ENCODE peak calls at places on chromosome 18, in ten cellular contexts. H, Q, L, X, R, F, B, E, M and P are unnamed samples.

GRCh38 chr18:331231-331771 is 63.5 kb upstream of the THOC1 start:
- DNase-seq in E (no peak), M (no peak), X (peak), F (no peak), Q (peak), R (no peak), L (no peak), H (no peak), B (no peak), P (no peak)

GRCh38 chr18:51437280-51438271 is 240.1 kb upstream of the MEX3C start:
- DNase-seq in E (no peak), L (no peak), F (no peak), M (no peak), H (no peak), Q (no peak), X (no peak), B (no peak), R (no peak), P (no peak)

GRCh38 chr18:48902856-48903601 is 47.7 kb downstream of the SMAD7 start:
- DNase-seq in B (no peak), H (peak), R (peak), E (peak), F (peak), L (no peak), M (peak), Q (no peak), X (peak), P (peak)

GRCh38 chr18:34709631-34710429 is at the start of gene DTNA:
- DNase-seq in M (peak), B (no peak), R (no peak), E (no peak), L (peak), F (peak), H (peak), Q (peak), X (peak), P (peak)

GRCh38 chr18:27954226-27954625 is 222.7 kb downstream of the CDH2 start:
- DNase-seq in Q (peak), M (peak), F (peak), B (no peak), R (no peak), L (peak), H (peak), X (peak), E (no peak), P (no peak)

GRCh38 chr18:70494524-70494923 is 205.7 kb downstream of the SOCS6 start:
- DNase-seq in Q (no peak), F (no peak), H (no peak), X (no peak), B (no peak), R (no peak), L (no peak), M (no peak), E (no peak), P (no peak)

GRCh38 chr18:74806073-74806472 is 208.4 kb downstream of the ZNF407 start:
- DNase-seq in H (no peak), F (no peak), R (no peak), Q (no peak), B (no peak), L (no peak), E (no peak), M (no peak), X (no peak), P (no peak)

GRCh38 chr18:78883501-78883900 is 96.1 kb upstream of the SALL3 start:
- DNase-seq in L (no peak), E (no peak), M (no peak), H (no peak), R (no peak), F (no peak), Q (no peak), B (no peak), X (no peak), P (no peak)

GRCh38 chr18:23487738-23488625 is 15.3 kb upstream of the RMC1 start:
- DNase-seq in L (no peak), H (no peak), X (peak), F (peak), B (no peak), M (no peak), E (no peak), R (no peak), Q (no peak), P (peak)

GRCh38 chr18:25516121-25516520 is 164.2 kb upstream of the ZNF521 start:
- DNase-seq in Q (no peak), H (no peak), L (no peak), F (no peak), B (no peak), E (no peak), R (no peak), M (no peak), X (no peak), P (peak)

GRCh38 chr18:75898666-75899065 is 471.2 kb upstream of the SMIM21 start:
- DNase-seq in F (no peak), E (no peak), L (no peak), B (no peak), M (no peak), Q (no peak), R (no peak), X (no peak), H (no peak), P (no peak)

GRCh38 chr18:63440219-63440618 is 17.9 kb upstream of the VPS4B start:
- DNase-seq in H (peak), F (peak), Q (no peak), M (peak), R (peak), X (peak), L (no peak), B (no peak), E (peak), P (no peak)

GRCh38 chr18:72868666-72869661 is 1.2 kb upstream of the NETO1 start:
- DNase-seq in E (no peak), F (no peak), H (no peak), X (peak), L (peak), R (no peak), M (no peak), Q (no peak), B (no peak), P (no peak)

GRCh38 chr18:46630160-46630559 is 26.9 kb downstream of the LOXHD1 start:
- DNase-seq in B (no peak), E (no peak), M (peak), Q (peak), X (peak), H (no peak), R (no peak), L (no peak), F (no peak), P (no peak)

GRCh38 chr18:80200171-80200931 is 47.0 kb downstream of the PARD6G start:
- DNase-seq in R (no peak), Q (peak), F (no peak), L (no peak), E (no peak), M (no peak), X (peak), B (no peak), H (no peak), P (no peak)

GRCh38 chr18:2572144-2572682 is 856 bp downstream of the NDC80 start:
- DNase-seq in Q (no peak), X (peak), E (no peak), F (no peak), M (no peak), B (no peak), H (no peak), L (no peak), R (no peak), P (peak)

GRCh38 chr18:5296706-5297320 is 1.3 kb upstream of the ZBTB14 start:
- DNase-seq in L (peak), R (peak), E (peak), M (peak), Q (peak), B (peak), H (peak), F (peak), X (peak), P (peak)

GRCh38 chr18:57029761-57030160 is 117.1 kb upstream of the BOD1L2 start:
- DNase-seq in E (no peak), B (no peak), M (no peak), F (peak), H (no peak), L (no peak), Q (no peak), R (no peak), X (peak), P (no peak)

GRCh38 chr18:36620801-36621200 is 208.0 kb downstream of the TPGS2 start:
- DNase-seq in E (no peak), X (peak), B (no peak), F (peak), L (no peak), H (no peak), Q (peak), R (no peak), M (no peak), P (no peak)

GRCh38 chr18:9811978-9812377 is 73.8 kb upstream of the TXNDC2 start:
- DNase-seq in F (no peak), H (no peak), X (no peak), B (no peak), R (no peak), M (no peak), E (no peak), Q (no peak), L (no peak), P (no peak)

GRCh38 chr18:36025025-36025424 is 42.3 kb downstream of the RPRD1A start:
- DNase-seq in B (no peak), H (no peak), R (no peak), E (no peak), L (no peak), F (no peak), X (peak), Q (peak), M (peak), P (peak)

GRCh38 chr18:36366994-36367839 is 69.7 kb downstream of the FHOD3 start:
- DNase-seq in X (no peak), H (no peak), Q (no peak), E (peak), B (no peak), L (no peak), F (peak), R (peak), M (no peak), P (no peak)

GRCh38 chr18:39421319-39421718 is 1855.7 kb upstream of the CELF4 start:
- DNase-seq in L (no peak), B (no peak), M (no peak), E (no peak), H (no peak), Q (no peak), R (peak), X (no peak), F (no peak), P (no peak)